ENCODE peak calls at places on chromosomes 4 and X, in ten cellular contexts. T is OCI-M1; W is RPMI7951; I is endothelial cell; E is sciatic nerve; N is stimulated activated naive CD8-positive, alpha-beta T cell treated with anti-CD3 and anti-CD28 coated beads, Interleukin-15, Interleukin-2, amounts not matched to agents 100 U/mL and 50 U/mL, for 24 hours; A is memory B cell; O is HS-5; V is cardiac fibroblast; Z is NCI-H1105. X is an unnamed sample.

GRCh38 chr4:137640838-137641158 is 108.5 kb upstream of the PCDH18 start:
- DNase-seq in N (no peak), T (no peak), V (no peak), I (no peak), W (no peak), E (no peak), Z (no peak), O (no peak), A (no peak), X (no peak)

GRCh38 chrX:133685806-133686205 is 270.5 kb upstream of the GPC4 start:
- DNase-seq in I (no peak), W (no peak), O (no peak), N (no peak), V (no peak), Z (no peak), E (no peak), A (no peak), T (no peak), X (peak)

GRCh38 chrX:57251965-57252364 is 34.5 kb upstream of the FAAH2 start:
- DNase-seq in E (no peak), Z (no peak), T (no peak), A (no peak), V (no peak), N (no peak), O (no peak), W (no peak), I (no peak), X (no peak)

GRCh38 chr4:42627887-42628646 is 28.8 kb downstream of the ATP8A1 start:
- DNase-seq in E (peak), N (peak), A (peak), Z (no peak), T (no peak), V (no peak), I (no peak), W (no peak), O (no peak), X (peak)

GRCh38 chrX:135707880-135708279 is 5.6 kb upstream of the CT45A1 start:
- DNase-seq in O (no peak), V (no peak), Z (no peak), E (no peak), W (peak), N (peak), A (no peak), T (peak), I (peak), X (no peak)

GRCh38 chrX:39152106-39152649 is 350.9 kb downstream of the MID1IP1 start:
- DNase-seq in W (peak), I (peak), V (peak), A (peak), O (no peak), T (peak), Z (peak), N (peak), E (no peak), X (peak)

GRCh38 chr4:183407128-183407585 is 37.3 kb upstream of the CDKN2AIP start:
- DNase-seq in Z (peak), W (peak), T (peak), V (peak), A (peak), O (peak), N (peak), E (peak), I (peak), X (peak)

GRCh38 chr4:169151671-169152070 is 119.1 kb downstream of the SH3RF1 start:
- DNase-seq in I (no peak), N (no peak), V (peak), W (no peak), T (no peak), A (no peak), O (no peak), E (no peak), Z (no peak), X (no peak)

GRCh38 chrX:150873616-150874015 is 24.9 kb downstream of the CD99L2 start:
- DNase-seq in W (peak), O (no peak), T (no peak), E (no peak), I (no peak), A (no peak), V (peak), Z (no peak), N (peak), X (no peak)

GRCh38 chr4:4613641-4614286 is 71.9 kb upstream of the STX18 start:
- DNase-seq in A (no peak), O (no peak), I (no peak), N (no peak), V (no peak), E (no peak), Z (no peak), T (no peak), W (no peak), X (no peak)